ENCODE peak calls at places on chromosomes 11 and 22, in ten cellular contexts. J is fibroblast of the conjunctiva, E is HTR-8/SVneo, O is NT2/D1, X is hippocampal formation, W is aorta, Z is NCI-H1436, D is heart left ventricle, C is SW480, Y is coronary artery. R is an unnamed sample.

GRCh38 chr11:93945596-93945995 is 75.6 kb upstream of the HEPHL1 start:
- DNase-seq in W (no peak), X (no peak), Y (no peak), C (no peak), J (no peak), O (no peak), Z (no peak), E (no peak), D (no peak), R (no peak)

GRCh38 chr11:1822648-1823375 is 12.0 kb upstream of the SYT8 start:
- DNase-seq in E (no peak), Z (no peak), J (no peak), O (no peak), C (no peak), X (no peak), W (no peak), D (no peak), Y (no peak), R (no peak)

GRCh38 chr11:1194977-1195689 is 27.7 kb upstream of the MUC5B start:
- DNase-seq in Z (no peak), E (no peak), Y (peak; percentile 66), J (no peak), O (no peak), X (no peak), C (no peak), D (peak; percentile 55), W (peak; percentile 28), R (peak; percentile 33)

GRCh38 chr11:123509737-123510578 is 79.9 kb downstream of the GRAMD1B start:
- DNase-seq in D (no peak), E (peak; percentile 15), C (no peak), Z (peak; percentile 58), W (no peak), O (peak; percentile 61), X (peak; percentile 71), Y (no peak), J (no peak), R (no peak)

GRCh38 chr11:110952150-110952549 is 239.9 kb upstream of the ARHGAP20 start:
- DNase-seq in E (no peak), X (no peak), Y (no peak), W (no peak), D (no peak), O (no peak), Z (no peak), J (no peak), C (no peak), R (no peak)

GRCh38 chr11:60795291-60795690 is 10.2 kb downstream of the MS4A10 start:
- DNase-seq in D (no peak), E (no peak), O (no peak), Z (no peak), W (no peak), Y (no peak), J (no peak), C (no peak), X (no peak), R (no peak)

GRCh38 chr11:118870396-118871343 is 13.0 kb upstream of the CXCR5 start:
- DNase-seq in Z (no peak), W (peak; percentile 66), C (no peak), O (no peak), J (no peak), X (peak; percentile 65), Y (peak; percentile 94), E (no peak), D (peak; percentile 72), R (no peak)

GRCh38 chr22:46815896-46816721 is 53.7 kb downstream of the TBC1D22A start:
- DNase-seq in X (no peak), J (no peak), Z (no peak), Y (peak; percentile 69), C (no peak), O (no peak), D (no peak), E (no peak), W (peak; percentile 62), R (no peak)

GRCh38 chr11:112455791-112456190 is 195.1 kb upstream of the PLET1 start:
- DNase-seq in O (no peak), W (no peak), X (no peak), D (no peak), Y (no peak), J (no peak), E (no peak), Z (no peak), C (no peak), R (no peak)

R was measured in Peyer's patch.